ENCODE peak calls at places on chromosomes 13 and 19, in nine cellular contexts. V, K, Z, T, R, B, U, J and L are unnamed samples.

GRCh38 chr13:108959254-108959653 is 329.8 kb downstream of the MYO16 start:
- DNase-seq in V (no peak), K (peak; percentile 25), Z (no peak), T (no peak), R (no peak), B (no peak), U (no peak), J (no peak), L (no peak)

GRCh38 chr13:29548722-29549446 is 46.6 kb downstream of the SLC7A1 start:
- DNase-seq in V (no peak), K (peak; percentile 46), Z (no peak), T (peak; percentile 75), R (no peak), B (no peak), U (no peak), J (no peak), L (peak; percentile 92)

GRCh38 chr13:111512707-111513106 is 192.3 kb downstream of the TEX29 start:
- DNase-seq in V (no peak), K (no peak), Z (no peak), T (no peak), R (no peak), B (no peak), U (no peak), J (peak; percentile 65), L (no peak)

GRCh38 chr19:50358483-50359431 is 6.7 kb downstream of the NAPSA start:
- DNase-seq in V (peak; percentile 89), K (peak; percentile 23), Z (peak; percentile 61), T (no peak), R (no peak), B (peak; percentile 89), U (no peak), J (peak; percentile 93), L (no peak)

GRCh38 chr19:42627916-42628315 is 33.2 kb upstream of the CEACAM8 start:
- DNase-seq in V (no peak), K (no peak), Z (no peak), T (no peak), R (no peak), B (no peak), U (no peak), J (no peak), L (no peak)

GRCh38 chr13:94480672-94481145 is 1.2 kb upstream of the DCT start:
- DNase-seq in V (no peak), K (peak; percentile 86), Z (no peak), T (peak; percentile 19), R (no peak), B (no peak), U (no peak), J (no peak), L (no peak)

GRCh38 chr13:38819053-38819452 is 132.2 kb downstream of the FREM2 start:
- DNase-seq in V (no peak), K (no peak), Z (no peak), T (peak; percentile 95), R (no peak), B (no peak), U (no peak), J (no peak), L (peak; percentile 50)

GRCh38 chr13:106033634-106034033 is 501.8 kb downstream of the EFNB2 start:
- DNase-seq in V (no peak), K (peak; percentile 85), Z (no peak), T (peak; percentile 20), R (peak; percentile 3), B (no peak), U (no peak), J (no peak), L (no peak)

GRCh38 chr19:15087182-15087581 is 5.2 kb downstream of the OR1I1 start:
- DNase-seq in V (no peak), K (no peak), Z (no peak), T (no peak), R (no peak), B (no peak), U (no peak), J (no peak), L (no peak)

GRCh38 chr19:2354670-2355069 is 5.4 kb upstream of the TMPRSS9 start:
- DNase-seq in V (peak; percentile 75), K (no peak), Z (no peak), T (no peak), R (no peak), B (no peak), U (no peak), J (no peak), L (no peak)

GRCh38 chr19:39474139-39474620 is 6.5 kb upstream of the TIMM50 start:
- DNase-seq in V (peak; percentile 91), K (peak; percentile 19), Z (peak; percentile 42), T (no peak), R (peak; percentile 89), B (peak; percentile 81), U (no peak), J (peak; percentile 90), L (no peak)

GRCh38 chr13:45472171-45472705 is 7.5 kb downstream of the COG3 start:
- DNase-seq in V (no peak), K (no peak), Z (no peak), T (no peak), R (no peak), B (no peak), U (no peak), J (no peak), L (no peak)

GRCh38 chr13:45464141-45464686 is 525 bp upstream of the COG3 start:
- DNase-seq in V (no peak), K (no peak), Z (no peak), T (no peak), R (no peak), B (no peak), U (no peak), J (peak; percentile 80), L (no peak)

GRCh38 chr13:45464687-45465453 is at the start of gene COG3:
- DNase-seq in V (peak; percentile 96), K (peak; percentile 97), Z (peak; percentile 96), T (peak; percentile 94), R (peak; percentile 94), B (peak; percentile 95), U (peak; percentile 81), J (peak; percentile 97), L (peak; percentile 95)

GRCh38 chr13:45468676-45469075 is 3.9 kb downstream of the COG3 start:
- DNase-seq in V (peak; percentile 9), K (no peak), Z (no peak), T (no peak), R (no peak), B (no peak), U (no peak), J (no peak), L (no peak)

DNA sequence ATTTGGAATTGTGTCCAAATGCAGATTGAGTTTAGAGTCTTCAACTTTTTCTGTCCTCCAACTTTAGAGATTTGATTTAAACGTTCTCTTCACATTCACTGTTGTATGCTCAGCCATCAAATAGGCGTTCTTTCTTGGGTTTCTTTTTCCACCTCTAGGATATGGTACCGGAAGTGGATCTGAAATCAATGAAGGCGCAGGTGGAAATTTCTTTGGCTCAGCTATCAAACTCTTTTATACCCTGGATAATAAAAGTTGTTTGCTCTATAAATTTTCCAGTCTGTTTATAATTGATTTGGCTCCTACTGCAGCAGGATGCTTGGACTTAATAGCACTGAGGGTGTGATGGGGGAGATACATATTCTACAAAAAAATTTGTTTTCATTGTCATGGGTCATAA is 1.6 kb downstream of the COG3 start:
- DNase-seq in V (no peak), K (no peak), Z (no peak), T (no peak), R (no peak), B (no peak), U (no peak), J (no peak), L (no peak)
- H3K4me3 ChIP-seq in V (peak overlapping the region; percentile 88), K (peak overlapping the region; percentile 79), Z (no peak overlapping the region), T (peak overlapping the region; percentile 88), R (peak overlapping the region; percentile 90), B (no peak overlapping the region), U (peak overlapping the region; percentile 77), J (no peak overlapping the region), L (peak overlapping the region; percentile 92)

DNA sequence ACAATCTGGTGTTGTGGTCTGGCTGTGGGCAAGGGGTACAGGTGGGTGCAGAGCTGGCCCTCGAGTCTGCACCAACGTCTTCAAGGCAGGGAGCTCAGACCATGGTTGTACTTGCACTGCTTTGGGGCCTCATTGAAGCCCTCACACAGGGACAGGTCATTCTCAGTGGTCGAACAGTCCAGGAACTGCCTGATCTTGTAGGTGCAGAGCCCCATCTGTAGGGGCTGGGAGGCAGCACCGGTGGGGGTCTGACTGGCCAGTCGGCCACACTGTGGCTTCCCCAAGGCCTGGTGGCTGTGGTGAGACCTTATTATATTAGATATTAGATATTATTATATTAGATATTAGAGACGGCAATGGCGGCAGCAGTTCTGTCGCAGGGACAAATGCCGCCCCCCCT is 14.0 kb downstream of the S1PR2 start:
- DNase-seq in V (no peak), K (no peak), Z (no peak), T (no peak), R (no peak), B (no peak), U (no peak), J (no peak), L (no peak)
- TF ChIP-seq CTCF in V (no peak), K (no peak), Z (no peak), T (no peak), R (no peak), B (no peak), U (no peak), J (no peak), L (no peak)

DNA sequence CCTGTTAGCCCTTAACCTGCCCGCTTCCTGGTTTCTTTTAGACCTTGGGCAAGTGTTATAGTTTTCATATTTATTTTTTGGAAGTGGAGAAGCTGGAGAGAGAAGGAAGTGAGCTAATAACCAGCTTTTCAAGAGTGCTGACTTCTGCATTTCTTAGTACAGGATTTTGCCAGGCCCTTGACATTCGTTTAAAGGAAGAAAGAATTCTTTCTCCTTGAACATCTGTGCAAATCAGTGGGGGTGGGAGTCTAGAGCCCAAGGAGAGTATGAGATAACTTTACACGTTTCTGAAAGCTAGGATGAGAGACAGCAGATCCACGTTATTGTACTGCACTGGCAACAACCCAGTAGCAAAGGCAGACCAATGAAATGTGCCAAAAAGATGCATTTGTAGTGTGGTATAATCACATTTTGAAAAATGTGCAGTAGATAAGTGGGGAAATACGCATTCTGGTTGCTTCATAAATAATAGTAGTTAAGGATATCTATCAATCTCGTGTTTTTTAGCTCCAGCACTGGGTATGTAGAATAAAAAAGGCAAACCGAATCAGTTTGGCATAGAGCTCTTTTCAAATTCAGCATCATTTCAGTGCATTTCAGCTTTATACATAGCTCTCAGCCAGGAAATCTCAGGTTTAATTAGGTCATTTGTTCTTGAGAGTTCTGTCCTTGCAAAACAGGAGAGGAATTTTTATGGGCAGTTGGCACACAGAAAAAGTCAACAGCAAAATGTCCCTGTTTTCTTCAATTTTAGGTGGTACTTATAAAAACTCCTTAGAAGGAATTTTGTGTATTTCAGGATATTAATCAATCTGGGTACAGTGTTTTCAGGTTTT is 4.3 kb downstream of the RNF113B start:
- DNase-seq in V (peak; percentile 61), K (peak; percentile 49), Z (no peak), T (no peak), R (no peak), B (no peak), U (no peak), J (no peak), L (no peak)
- H3K4me3 ChIP-seq in V (no peak overlapping the region), K (peak overlapping the region; percentile 24), Z (peak overlapping the region; percentile 9), T (no peak overlapping the region), R (no peak overlapping the region), B (no peak overlapping the region), U (peak overlapping the region; percentile 4), J (no peak overlapping the region), L (no peak overlapping the region)

DNA sequence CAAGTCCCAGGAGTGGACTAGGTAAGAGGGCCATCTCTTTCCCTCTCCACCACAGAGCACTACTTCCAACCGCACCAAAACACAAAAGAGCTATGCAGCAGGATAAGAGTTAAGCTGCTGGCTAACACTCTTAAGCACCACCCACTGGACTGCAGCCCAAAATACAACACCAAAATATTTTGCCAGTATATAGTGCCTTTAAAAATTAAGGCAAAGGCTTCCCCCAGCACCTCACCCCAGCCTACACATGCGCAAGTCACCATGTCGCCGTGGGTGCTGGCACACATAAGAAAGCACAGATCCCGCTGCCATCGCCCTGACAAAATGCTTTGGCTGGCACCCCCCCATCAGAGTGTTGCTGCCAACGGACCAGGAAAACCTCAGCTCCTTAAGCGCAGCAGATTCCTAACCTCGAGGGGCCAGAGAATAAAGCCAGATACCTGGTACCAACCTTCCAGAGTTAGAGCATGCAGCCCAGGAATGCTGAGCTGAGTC is 608.3 kb downstream of the PCDH17 start:
- DNase-seq in V (no peak), K (no peak), Z (no peak), T (no peak), R (no peak), B (no peak), U (no peak), J (no peak), L (no peak)
- TF ChIP-seq CTCF in V (no peak), K (no peak), Z (no peak), T (no peak), R (no peak), B (no peak), U (no peak), J (no peak), L (no peak)